ENCODE peak calls at places on chromosomes 3 and 15, in five cellular contexts. One of them, this sample, is unnamed.

GRCh38 chr3:38606561-38606960 is 42.9 kb downstream of the SCN5A start:
- DNase-seq in mammary epithelial cell: no peak
- DNase-seq in PC-3: no peak
- DNase-seq in GM12878: no peak
- DNase-seq in K562: no peak
- DNase-seq in this sample: no peak

GRCh38 chr3:122513386-122514122 is 1.2 kb downstream of the KPNA1 start:
- DNase-seq in PC-3: peak
- DNase-seq in K562: peak
- DNase-seq in GM12878: no peak
- DNase-seq in mammary epithelial cell: no peak
- DNase-seq in this sample: peak

GRCh38 chr3:50665603-50666115 is 9.1 kb upstream of the DOCK3 start:
- DNase-seq in PC-3: no peak
- DNase-seq in mammary epithelial cell: no peak
- DNase-seq in GM12878: no peak
- DNase-seq in K562: no peak
- DNase-seq in this sample: no peak

GRCh38 chr3:126621171-126621570 is 33.8 kb downstream of the TXNRD3 start:
- DNase-seq in mammary epithelial cell: peak
- DNase-seq in GM12878: no peak
- DNase-seq in PC-3: peak
- DNase-seq in K562: no peak
- DNase-seq in this sample: peak

GRCh38 chr15:52344592-52344991 is 49.0 kb upstream of the MYO5C start:
- DNase-seq in mammary epithelial cell: no peak
- DNase-seq in GM12878: no peak
- DNase-seq in PC-3: no peak
- DNase-seq in K562: no peak
- DNase-seq in this sample: no peak

GRCh38 chr15:74173545-74174215 is at the start of gene ISLR:
- DNase-seq in GM12878: no peak
- DNase-seq in K562: no peak
- DNase-seq in mammary epithelial cell: no peak
- DNase-seq in PC-3: no peak
- DNase-seq in this sample: peak

GRCh38 chr3:160763073-160763472 is 7.0 kb downstream of the PPM1L start:
- DNase-seq in K562: no peak
- DNase-seq in mammary epithelial cell: no peak
- DNase-seq in GM12878: no peak
- DNase-seq in PC-3: no peak
- DNase-seq in this sample: no peak

GRCh38 chr3:94150113-94150512 is 87.3 kb downstream of the NSUN3 start:
- DNase-seq in GM12878: no peak
- DNase-seq in PC-3: no peak
- DNase-seq in mammary epithelial cell: peak
- DNase-seq in K562: no peak
- DNase-seq in this sample: no peak

GRCh38 chr15:55588070-55588817 is at the start of gene PYGO1:
- DNase-seq in mammary epithelial cell: peak
- DNase-seq in K562: peak
- DNase-seq in GM12878: no peak
- DNase-seq in PC-3: peak
- DNase-seq in this sample: peak

GRCh38 chr15:99252326-99252725 is 1.0 kb downstream of the LRRC28 start:
- DNase-seq in GM12878: no peak
- DNase-seq in K562: no peak
- DNase-seq in mammary epithelial cell: no peak
- DNase-seq in PC-3: no peak
- DNase-seq in this sample: peak

GRCh38 chr3:153138267-153139210 is 23.5 kb upstream of the RAP2B start:
- DNase-seq in K562: peak
- DNase-seq in PC-3: peak
- DNase-seq in mammary epithelial cell: peak
- DNase-seq in GM12878: peak
- DNase-seq in this sample: peak

GRCh38 chr3:196140224-196140623 is 58.3 kb upstream of the TFRC start:
- DNase-seq in mammary epithelial cell: no peak
- DNase-seq in PC-3: no peak
- DNase-seq in K562: peak
- DNase-seq in GM12878: no peak
- DNase-seq in this sample: no peak

GRCh38 chr3:184334470-184335158 is 2.8 kb upstream of the FAM131A start:
- DNase-seq in mammary epithelial cell: peak
- DNase-seq in K562: peak
- DNase-seq in GM12878: no peak
- DNase-seq in PC-3: peak
- DNase-seq in this sample: peak

GRCh38 chr3:194306109-194306686 is 44.9 kb downstream of the CPN2 start:
- DNase-seq in K562: peak
- DNase-seq in GM12878: peak
- DNase-seq in mammary epithelial cell: no peak
- DNase-seq in PC-3: no peak
- DNase-seq in this sample: no peak

GRCh38 chr3:49793486-49794085 is 6.1 kb downstream of the CDHR4 start:
- DNase-seq in mammary epithelial cell: no peak
- DNase-seq in GM12878: no peak
- DNase-seq in K562: no peak
- DNase-seq in PC-3: no peak
- DNase-seq in this sample: no peak

GRCh38 chr15:31433101-31433500 is 106.5 kb downstream of the KLF13 start:
- DNase-seq in mammary epithelial cell: no peak
- DNase-seq in K562: no peak
- DNase-seq in GM12878: no peak
- DNase-seq in PC-3: no peak
- DNase-seq in this sample: peak

GRCh38 chr3:139654637-139655365 is 23.0 kb downstream of the NMNAT3 start:
- DNase-seq in PC-3: no peak
- DNase-seq in K562: no peak
- DNase-seq in GM12878: no peak
- DNase-seq in mammary epithelial cell: peak
- DNase-seq in this sample: no peak

GRCh38 chr3:196941846-196942225 is 492 bp downstream of the NCBP2 start:
- DNase-seq in K562: peak
- DNase-seq in mammary epithelial cell: no peak
- DNase-seq in GM12878: no peak
- DNase-seq in PC-3: peak
- DNase-seq in this sample: peak

GRCh38 chr3:50519471-50520089 is 16.1 kb upstream of the CACNA2D2 start:
- DNase-seq in mammary epithelial cell: peak
- DNase-seq in GM12878: no peak
- DNase-seq in PC-3: peak
- DNase-seq in K562: peak
- DNase-seq in this sample: peak

GRCh38 chr3:112769624-112770023 is 77.0 kb downstream of the CD200R1L start:
- DNase-seq in mammary epithelial cell: peak
- DNase-seq in GM12878: no peak
- DNase-seq in PC-3: peak
- DNase-seq in K562: no peak
- DNase-seq in this sample: peak

GRCh38 chr15:76935620-76936019 is 4.1 kb downstream of the RCN2 start:
- DNase-seq in GM12878: peak
- DNase-seq in mammary epithelial cell: no peak
- DNase-seq in K562: no peak
- DNase-seq in PC-3: no peak
- DNase-seq in this sample: no peak

GRCh38 chr3:159860727-159861126 is 127.9 kb upstream of the IL12A start:
- DNase-seq in GM12878: no peak
- DNase-seq in K562: no peak
- DNase-seq in mammary epithelial cell: no peak
- DNase-seq in PC-3: no peak
- DNase-seq in this sample: no peak

GRCh38 chr15:92316586-92317295 is 76.9 kb upstream of the ST8SIA2 start:
- DNase-seq in PC-3: no peak
- DNase-seq in mammary epithelial cell: no peak
- DNase-seq in GM12878: no peak
- DNase-seq in K562: no peak
- DNase-seq in this sample: no peak

GRCh38 chr3:128853826-128854225 is 25.6 kb upstream of the ACAD9 start:
- DNase-seq in mammary epithelial cell: no peak
- DNase-seq in PC-3: no peak
- DNase-seq in GM12878: no peak
- DNase-seq in K562: no peak
- DNase-seq in this sample: no peak

GRCh38 chr3:175065492-175065891 is 206.4 kb downstream of the NAALADL2 start:
- DNase-seq in GM12878: no peak
- DNase-seq in PC-3: no peak
- DNase-seq in K562: no peak
- DNase-seq in mammary epithelial cell: no peak
- DNase-seq in this sample: no peak

GRCh38 chr3:119240101-119240581 is 537 bp downstream of the B4GALT4 start:
- DNase-seq in GM12878: no peak
- DNase-seq in PC-3: peak
- DNase-seq in mammary epithelial cell: peak
- DNase-seq in K562: peak
- DNase-seq in this sample: peak

GRCh38 chr15:78257681-78258080 is 6.7 kb upstream of the DNAJA4 start:
- DNase-seq in GM12878: no peak
- DNase-seq in PC-3: no peak
- DNase-seq in mammary epithelial cell: no peak
- DNase-seq in K562: no peak
- DNase-seq in this sample: no peak

GRCh38 chr15:78261062-78261461 is 3.3 kb upstream of the DNAJA4 start:
- DNase-seq in PC-3: no peak
- DNase-seq in K562: no peak
- DNase-seq in mammary epithelial cell: no peak
- DNase-seq in GM12878: no peak
- DNase-seq in this sample: no peak

GRCh38 chr15:78260489-78260888 is 3.9 kb upstream of the DNAJA4 start:
- DNase-seq in K562: no peak
- DNase-seq in mammary epithelial cell: no peak
- DNase-seq in GM12878: no peak
- DNase-seq in PC-3: no peak
- DNase-seq in this sample: no peak

GRCh38 chr15:78256044-78256437 is 8.3 kb upstream of the DNAJA4 start:
- DNase-seq in K562: no peak
- DNase-seq in mammary epithelial cell: no peak
- DNase-seq in GM12878: no peak
- DNase-seq in PC-3: no peak
- DNase-seq in this sample: no peak

DNA sequence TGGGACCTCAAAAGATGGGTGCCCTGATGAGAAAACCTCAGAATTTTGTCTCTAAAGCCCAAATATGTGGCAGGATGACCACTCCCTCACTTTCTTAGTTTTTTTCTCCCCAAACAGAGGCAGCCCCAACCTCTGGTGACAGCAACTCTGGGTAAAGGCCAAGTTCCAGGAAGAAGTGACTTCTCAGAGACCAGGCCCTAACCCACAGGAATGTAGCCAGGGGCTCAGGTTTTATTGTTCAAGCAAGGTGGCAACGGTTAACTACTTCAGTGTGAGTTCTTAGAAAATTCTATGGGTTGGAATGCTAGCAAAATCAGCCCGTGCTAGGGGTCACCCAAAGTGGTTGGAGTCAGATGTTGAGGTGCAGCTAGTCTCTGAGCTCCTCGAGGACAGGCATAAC is 5.1 kb upstream of the DNAJA4 start:
- DNase-seq in GM12878: no peak
- DNase-seq in mammary epithelial cell: no peak
- DNase-seq in K562: no peak
- DNase-seq in PC-3: peak
- DNase-seq in this sample: no peak
- H3K4me2 ChIP-seq in GM12878: no peak
- H3K4me2 ChIP-seq in mammary epithelial cell: no peak
- H3K4me2 ChIP-seq in K562: no peak
- H3K4me2 ChIP-seq in PC-3: peak
- H3K4me2 ChIP-seq in this sample: no peak

DNA sequence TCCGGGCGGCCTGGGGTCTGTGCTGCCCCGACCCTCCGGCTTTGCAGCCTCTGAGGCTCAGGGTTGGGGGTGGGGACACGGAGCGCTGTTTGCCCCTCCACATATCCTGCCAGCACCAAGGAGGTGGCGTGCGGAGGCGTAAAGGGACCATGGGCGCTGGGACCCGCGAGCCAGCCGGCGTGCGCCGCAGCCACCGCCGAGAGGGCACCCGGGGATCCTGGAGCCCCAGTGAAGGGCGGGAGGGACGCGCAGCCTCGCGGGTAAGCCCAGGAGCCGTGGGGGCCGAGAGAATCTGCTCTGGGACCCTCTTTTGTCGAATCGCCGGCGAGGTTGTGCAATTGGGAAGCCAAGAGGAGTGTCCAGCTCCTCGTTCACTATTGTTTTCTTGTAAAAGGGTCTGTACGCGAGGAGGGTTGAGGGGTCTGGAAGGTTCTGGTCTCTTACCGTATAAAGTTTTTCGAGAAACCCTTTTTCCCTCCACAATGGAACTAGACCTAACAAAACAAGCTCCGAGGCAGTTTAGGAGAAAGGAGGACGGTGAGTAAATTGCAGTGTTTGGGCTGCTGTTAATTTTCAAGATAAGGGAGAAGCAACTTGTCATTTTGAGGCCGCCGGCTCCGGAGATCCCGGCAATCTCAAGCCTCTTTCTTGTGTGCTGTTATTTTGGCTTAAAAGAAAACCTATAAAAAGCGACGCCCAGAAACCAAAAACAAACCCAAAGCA is 29.9 kb upstream of the ST3GAL6 start:
- DNase-seq in K562: no peak
- DNase-seq in mammary epithelial cell: peak
- DNase-seq in GM12878: no peak
- DNase-seq in PC-3: peak
- DNase-seq in this sample: peak
- TF ChIP-seq EZH2 in K562: no peak
- TF ChIP-seq EZH2 in mammary epithelial cell: no peak
- TF ChIP-seq EZH2 in GM12878: no peak
- TF ChIP-seq EZH2 in PC-3: no peak
- TF ChIP-seq EZH2 in this sample: peak

DNA sequence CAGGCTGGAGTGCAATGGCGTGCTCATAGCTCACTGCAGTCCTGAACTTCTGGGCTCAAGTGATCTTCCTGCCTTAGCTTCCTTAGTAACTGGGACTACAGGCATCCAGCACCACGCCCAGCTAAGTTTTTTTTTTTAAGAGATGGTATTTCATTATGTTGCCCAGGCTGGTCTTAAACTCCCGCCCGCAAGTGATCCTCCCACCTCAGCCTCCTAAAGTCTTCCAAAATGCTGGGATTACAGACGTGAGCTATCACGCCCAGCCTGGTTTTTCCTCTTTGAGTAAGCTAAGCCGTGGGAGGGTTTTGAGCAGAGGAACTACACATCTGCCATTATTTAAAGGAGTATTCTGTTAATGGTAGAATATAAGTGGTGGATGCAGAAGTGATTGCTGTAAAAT is 7.4 kb upstream of the LRRFIP2 start:
- DNase-seq in mammary epithelial cell: peak
- DNase-seq in GM12878: no peak
- DNase-seq in K562: peak
- DNase-seq in PC-3: peak
- DNase-seq in this sample: peak
- H3K4me2 ChIP-seq in mammary epithelial cell: peak
- H3K4me2 ChIP-seq in GM12878: no peak
- H3K4me2 ChIP-seq in K562: no peak
- H3K4me2 ChIP-seq in PC-3: peak
- H3K4me2 ChIP-seq in this sample: peak

GRCh38 chr15:29319823-29320222 is 50.2 kb upstream of the NSMCE3 start:
- DNase-seq in GM12878: no peak
- DNase-seq in mammary epithelial cell: no peak
- DNase-seq in K562: no peak
- DNase-seq in PC-3: no peak
- DNase-seq in this sample: no peak
- TF ChIP-seq EZH2 in GM12878: no peak
- TF ChIP-seq EZH2 in mammary epithelial cell: no peak
- TF ChIP-seq EZH2 in K562: no peak
- TF ChIP-seq EZH2 in PC-3: no peak
- TF ChIP-seq EZH2 in this sample: no peak

GRCh38 chr15:45448066-45448510 is 69.7 kb upstream of the GATM start:
- DNase-seq in GM12878: no peak
- DNase-seq in mammary epithelial cell: peak
- DNase-seq in K562: no peak
- DNase-seq in PC-3: peak
- DNase-seq in this sample: peak
- H3K4me2 ChIP-seq in GM12878: no peak
- H3K4me2 ChIP-seq in mammary epithelial cell: no peak
- H3K4me2 ChIP-seq in K562: no peak
- H3K4me2 ChIP-seq in PC-3: peak
- H3K4me2 ChIP-seq in this sample: no peak